ENCODE peak calls at places on chromosomes 7 and 10, in eight cellular contexts. M, C, W, E, L, P, Q and D are unnamed samples.
A peak's percentile ranks its signal among the peaks of the same experiment; 100 is the strongest.

GRCh38 chr10:62106929-62107519 is 161.6 kb downstream of the RTKN2 start:
- DNase-seq in Q (no peak), M (no peak), P (no peak), C (no peak), L (no peak), W (no peak), E (no peak), D (no peak)

GRCh38 chr10:129541208-129541607 is 74.2 kb downstream of the MGMT start:
- DNase-seq in P (no peak), L (no peak), M (no peak), C (no peak), Q (no peak), W (no peak), E (no peak), D (no peak)

GRCh38 chr7:39949980-39950472 is at the start of gene CDK13:
- DNase-seq in L (peak; percentile 48), Q (peak; percentile 39), M (peak; percentile 82), C (no peak), W (peak; percentile 55), P (peak; percentile 76), E (peak; percentile 92), D (peak; percentile 31)

GRCh38 chr10:6136215-6137201 is 47.7 kb downstream of the RBM17 start:
- DNase-seq in C (no peak), P (peak; percentile 52), M (no peak), E (no peak), L (no peak), Q (no peak), W (peak; percentile 79), D (no peak)

GRCh38 chr10:93261961-93262610 is 188.4 kb downstream of the CYP26A1 start:
- DNase-seq in P (peak; percentile 34), Q (no peak), W (peak; percentile 93), M (no peak), L (no peak), C (no peak), E (no peak), D (no peak)

GRCh38 chr10:96996275-96996980 is 164.3 kb downstream of the LCOR start:
- DNase-seq in L (no peak), Q (no peak), P (no peak), W (no peak), E (no peak), C (no peak), M (no peak), D (no peak)

GRCh38 chr7:19392246-19392645 is 247.0 kb upstream of the FERD3L start:
- DNase-seq in E (no peak), L (no peak), P (peak; percentile 8), M (no peak), Q (no peak), C (peak; percentile 52), W (no peak), D (no peak)

GRCh38 chr10:111034598-111035310 is 42.1 kb upstream of the ADRA2A start:
- DNase-seq in L (no peak), M (no peak), P (no peak), Q (no peak), C (no peak), W (no peak), E (no peak), D (no peak)

GRCh38 chr10:79329529-79329928 is 17.7 kb upstream of the PPIF start:
- DNase-seq in Q (no peak), C (no peak), W (peak; percentile 79), M (no peak), L (no peak), E (no peak), P (peak; percentile 35), D (no peak)

GRCh38 chr7:115941703-115942268 is 88.8 kb downstream of the TFEC start:
- DNase-seq in W (peak; percentile 54), M (no peak), P (peak; percentile 18), C (no peak), L (no peak), E (no peak), Q (no peak), D (no peak)

GRCh38 chr7:21338728-21339164 is 89.1 kb upstream of the SP4 start:
- DNase-seq in L (no peak), P (no peak), M (no peak), C (no peak), Q (no peak), E (peak; percentile 58), W (peak; percentile 33), D (no peak)

GRCh38 chr10:89649051-89649450 is 4.0 kb upstream of the PANK1 start:
- DNase-seq in L (no peak), M (no peak), C (no peak), E (no peak), Q (no peak), W (no peak), P (no peak), D (no peak)

GRCh38 chr10:29618341-29619171 is 16.2 kb downstream of the SVIL start:
- DNase-seq in L (no peak), C (no peak), M (no peak), E (no peak), W (peak; percentile 67), Q (no peak), P (no peak), D (no peak)

GRCh38 chr7:155586843-155587440 is 40.6 kb upstream of the CNPY1 start:
- DNase-seq in L (no peak), M (no peak), W (no peak), Q (no peak), E (no peak), C (no peak), P (no peak), D (no peak)

GRCh38 chr10:55668326-55668922 is 692.6 kb downstream of the ZWINT start:
- DNase-seq in E (no peak), L (no peak), Q (no peak), W (peak; percentile 21), M (no peak), C (no peak), P (no peak), D (no peak)
- TF ChIP-seq CTCF in E (no peak), L (peak; percentile 50), Q (no peak), W (no peak), M (peak; percentile 70), C (no peak), P (no peak), D (no peak)

DNA sequence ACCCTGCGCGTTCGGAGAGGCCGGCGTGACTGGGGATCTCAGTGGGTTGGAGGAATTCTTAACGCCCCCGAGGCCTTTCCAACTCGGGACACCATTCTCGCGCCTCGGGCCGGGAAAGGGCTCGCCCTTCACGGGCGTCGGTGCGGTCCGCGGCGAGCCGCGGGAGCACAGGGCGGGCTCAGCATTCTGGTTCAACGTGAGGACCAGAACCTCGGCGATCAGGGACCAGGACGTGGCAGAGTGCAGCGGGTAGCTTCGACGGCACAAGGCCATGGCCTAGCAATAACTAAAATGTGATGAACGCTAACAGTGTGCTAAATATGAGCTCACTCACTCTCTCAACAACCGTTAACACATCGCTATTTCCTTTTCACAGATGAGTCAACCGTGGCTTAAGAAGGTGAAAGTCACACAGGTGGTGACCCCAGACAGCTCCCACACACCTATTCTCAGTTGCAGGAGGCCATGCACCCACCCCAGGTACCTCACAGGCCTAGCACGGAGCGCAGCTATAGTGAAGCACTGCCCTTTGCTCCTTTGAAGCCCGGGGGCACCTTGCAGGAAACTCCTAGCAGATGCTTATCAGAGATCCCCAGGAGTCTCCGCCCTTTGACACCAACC is 4.5 kb upstream of the EMX2 start:
- DNase-seq in P (no peak), E (no peak), Q (no peak), M (peak; percentile 24), L (no peak), C (no peak), W (peak; percentile 21), D (no peak)
- TF ChIP-seq CTCF in P (peak; percentile 4), E (no peak), Q (no peak), M (peak; percentile 1), L (peak; percentile 6), C (no peak), W (no peak), D (no peak)

GRCh38 chr10:121087688-121088087 is 236.5 kb downstream of the WDR11 start:
- DNase-seq in M (no peak), Q (no peak), W (no peak), P (no peak), L (no peak), C (no peak), E (no peak), D (no peak)

GRCh38 chr10:121084675-121085070 is 233.5 kb downstream of the WDR11 start:
- DNase-seq in M (no peak), C (no peak), E (no peak), L (no peak), Q (no peak), P (no peak), W (no peak), D (no peak)

GRCh38 chr10:121084029-121084674 is 233.0 kb downstream of the WDR11 start:
- DNase-seq in C (no peak), W (no peak), Q (no peak), P (no peak), E (no peak), M (no peak), L (no peak), D (no peak)

GRCh38 chr10:121087129-121087528 is 236.0 kb downstream of the WDR11 start:
- DNase-seq in M (no peak), Q (no peak), P (no peak), E (no peak), C (no peak), L (no peak), W (no peak), D (no peak)

DNA sequence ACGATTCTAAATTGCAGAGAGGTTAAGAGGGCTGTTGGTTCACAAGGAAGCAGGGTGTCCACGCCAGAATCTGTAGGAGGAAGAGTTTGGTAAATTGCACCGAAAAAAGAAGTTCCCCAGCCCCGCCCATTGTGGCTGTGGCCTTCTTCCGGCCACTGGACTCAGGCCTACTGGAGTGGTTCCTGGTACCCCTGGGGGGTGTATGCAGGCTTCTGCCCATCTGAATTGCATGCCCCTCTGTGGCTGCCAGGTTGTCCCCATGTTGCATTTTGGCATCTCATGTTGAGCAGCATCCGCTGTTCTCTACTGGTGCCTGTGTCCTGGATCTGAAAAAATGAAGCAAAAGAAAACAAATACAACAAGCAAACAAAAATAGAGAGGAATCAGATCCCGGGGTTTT is 234.2 kb downstream of the WDR11 start:
- DNase-seq in Q (no peak), P (no peak), E (no peak), W (no peak), C (no peak), L (no peak), M (no peak), D (no peak)
- TF ChIP-seq CTCF in Q (no peak), P (no peak), E (no peak), W (no peak), C (no peak), L (no peak), M (no peak), D (no peak)

GRCh38 chr7:27101906-27102577 is 441 bp downstream of the HOXA2 start:
- DNase-seq in M (no peak), E (no peak), W (no peak), Q (no peak), P (no peak), C (no peak), L (no peak), D (no peak)

GRCh38 chr7:27099839-27100225 is 2.7 kb downstream of the HOXA2 start:
- DNase-seq in W (no peak), Q (no peak), P (no peak), M (no peak), C (no peak), E (no peak), L (no peak), D (no peak)

GRCh38 chr7:27101188-27101905 is 1.1 kb downstream of the HOXA2 start:
- DNase-seq in C (no peak), M (no peak), E (no peak), L (no peak), Q (no peak), W (no peak), P (no peak), D (no peak)

GRCh38 chr7:27099224-27099838 is 3.2 kb downstream of the HOXA2 start:
- DNase-seq in W (no peak), C (no peak), E (no peak), M (no peak), Q (no peak), P (no peak), L (no peak), D (no peak)

GRCh38 chr7:27100601-27101187 is 1.8 kb downstream of the HOXA2 start:
- DNase-seq in Q (no peak), L (no peak), C (no peak), E (no peak), M (no peak), W (no peak), P (no peak), D (no peak)
- TF ChIP-seq CTCF in Q (no peak), L (no peak), C (no peak), E (no peak), M (no peak), W (no peak), P (no peak), D (no peak)